ENCODE peak calls at places on chromosomes 1 and 21, in four cellular contexts. K is aorta, C is testis, U is tibial nerve. L is an unnamed sample.

GRCh38 chr21:15276243-15276642 is 211.4 kb upstream of the NRIP1 start:
- DNase-seq in K (no peak), C (no peak), U (no peak), L (no peak)

GRCh38 chr1:206419783-206420182 is 50.5 kb upstream of the IKBKE start:
- DNase-seq in K (no peak), C (no peak), U (no peak), L (no peak)

GRCh38 chr1:225462714-225463574 is 35.1 kb upstream of the LBR start:
- DNase-seq in K (peak; percentile 39), C (no peak), U (no peak), L (no peak)

GRCh38 chr21:31252611-31253010 is 91.5 kb downstream of the TIAM1 start:
- DNase-seq in K (no peak), C (peak; percentile 19), U (no peak), L (no peak)

GRCh38 chr1:30727013-30727684 is 3.8 kb upstream of the MATN1 start:
- DNase-seq in K (no peak), C (no peak), U (no peak), L (no peak)

GRCh38 chr1:184366992-184367391 is 19.8 kb upstream of the C1orf21 start:
- DNase-seq in K (no peak), C (peak; percentile 31), U (no peak), L (no peak)

GRCh38 chr1:176601358-176601757 is 138.4 kb downstream of the PAPPA2 start:
- DNase-seq in K (no peak), C (no peak), U (no peak), L (no peak)

GRCh38 chr1:169086603-169087455 is 19.7 kb upstream of the ATP1B1 start:
- DNase-seq in K (no peak), C (no peak), U (no peak), L (no peak)

GRCh38 chr1:157117527-157118057 is 18.0 kb upstream of the ETV3L start:
- DNase-seq in K (no peak), C (no peak), U (no peak), L (no peak)

GRCh38 chr1:216902669-216903388 is 179.6 kb upstream of the ESRRG start:
- DNase-seq in K (no peak), C (no peak), U (no peak), L (no peak)

GRCh38 chr1:9881838-9882249 is 28.2 kb downstream of the CTNNBIP1 start:
- DNase-seq in K (no peak), C (no peak), U (no peak), L (no peak)

GRCh38 chr1:12604986-12605385 is 13.0 kb downstream of the DHRS3 start:
- DNase-seq in K (no peak), C (no peak), U (no peak), L (no peak)

GRCh38 chr1:1373493-1374067 is 1.4 kb downstream of the AURKAIP1 start:
- DNase-seq in K (no peak), C (no peak), U (no peak), L (no peak)

GRCh38 chr1:37161171-37161570 is 126.9 kb upstream of the GRIK3 start:
- DNase-seq in K (no peak), C (no peak), U (no peak), L (no peak)

GRCh38 chr1:5973771-5974170 is 18.5 kb downstream of the NPHP4 start:
- DNase-seq in K (peak; percentile 63), C (no peak), U (no peak), L (no peak)

GRCh38 chr1:20727746-20728316 is 4.7 kb downstream of the SH2D5 start:
- DNase-seq in K (peak; percentile 74), C (peak; percentile 12), U (peak; percentile 6), L (no peak)

GRCh38 chr1:20724364-20725188 is 6.8 kb upstream of the KIF17 start:
- DNase-seq in K (peak; percentile 74), C (no peak), U (peak; percentile 7), L (no peak)

GRCh38 chr1:20725189-20726106 is 7.1 kb downstream of the SH2D5 start:
- DNase-seq in K (peak; percentile 66), C (no peak), U (peak; percentile 8), L (no peak)

GRCh38 chr1:20726932-20727745 is 5.4 kb downstream of the SH2D5 start:
- DNase-seq in K (peak; percentile 51), C (peak; percentile 4), U (peak; percentile 9), L (no peak)

DNA sequence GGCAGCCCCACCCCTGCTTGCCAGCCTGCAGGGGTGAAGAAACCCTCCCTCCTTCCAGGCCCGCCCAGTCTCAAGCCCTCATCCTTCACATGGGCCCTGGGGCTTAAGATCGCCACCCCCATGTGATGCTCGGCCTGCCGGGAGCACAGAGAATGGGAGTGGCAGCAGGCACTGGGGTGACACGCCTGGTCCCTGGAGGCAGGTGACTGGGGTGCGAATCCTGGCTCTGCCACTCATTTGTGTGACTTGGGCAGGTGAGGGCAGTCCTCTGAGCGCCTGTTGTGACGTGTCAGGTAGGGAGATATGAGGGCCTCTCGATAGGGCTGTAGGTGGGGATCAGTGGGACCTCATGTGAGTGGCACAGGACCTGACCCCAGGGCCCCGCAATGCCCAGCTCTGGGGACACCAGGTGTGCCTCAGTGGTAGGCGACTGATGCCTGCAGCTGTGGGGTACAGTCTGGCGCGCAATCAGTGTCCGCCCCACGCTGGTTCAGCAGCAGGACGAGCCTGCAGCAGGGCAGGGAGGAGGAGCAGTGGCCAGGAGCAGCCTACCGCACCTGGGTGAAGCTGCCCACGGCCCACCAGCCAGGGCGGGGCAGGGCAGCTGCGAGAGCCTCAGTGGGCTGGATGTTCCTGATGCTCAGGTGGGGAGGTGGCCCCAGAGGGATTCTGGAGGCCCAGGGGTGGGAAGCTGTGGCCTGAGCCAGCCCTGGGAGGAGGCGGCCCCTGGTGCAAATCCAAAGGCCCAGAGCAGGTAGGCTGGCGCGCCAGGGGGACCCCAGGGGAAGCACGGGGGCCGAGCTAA is 6.2 kb downstream of the SH2D5 start:
- DNase-seq in K (peak; percentile 73), C (no peak), U (peak; percentile 4), L (no peak)
- H3K4me1 ChIP-seq in K (no peaks in the 10 kb centered on the region), C (no peaks in the 10 kb centered on the region), U (no peaks in the 10 kb centered on the region), L (peaks cover under 1% of the 10 kb centered on the region)

GRCh38 chr1:167328762-167329483 is 108.2 kb downstream of the POU2F1 start:
- DNase-seq in K (no peak), C (no peak), U (no peak), L (no peak)
- H3K4me3 ChIP-seq in K (no peak overlapping the region), C (no peak overlapping the region), U (no peak overlapping the region), L (no peak overlapping the region)

GRCh38 chr1:39131940-39132339 is 72.6 kb upstream of the MACF1 start:
- DNase-seq in K (no peak), C (no peak), U (no peak), L (no peak)
- H3K27ac ChIP-seq in K (no peak overlapping the region), C (no peak overlapping the region), U (no peak overlapping the region), L (peak overlapping the region; percentile 76)

GRCh38 chr1:29123871-29124365 is at the start of gene TMEM200B:
- DNase-seq in K (peak; percentile 83), C (peak; percentile 54), U (no peak), L (no peak)
- H3K4me1 ChIP-seq in K (no peaks in the 10 kb centered on the region), C (peaks cover 15% of the 10 kb centered on the region), U (no peaks in the 10 kb centered on the region), L (peaks cover 27% of the 10 kb centered on the region)

GRCh38 chr1:171707583-171707982 is 34.3 kb downstream of the VAMP4 start:
- DNase-seq in K (no peak), C (no peak), U (no peak), L (no peak)
- H3K4me3 ChIP-seq in K (no peak overlapping the region), C (no peak overlapping the region), U (no peak overlapping the region), L (no peak overlapping the region)

L was measured in heart right ventricle.